ENCODE peak calls at places on chromosomes 4 and X, in seven cellular contexts. One of them, this sample, is unnamed. For H3K27me3, the result is how much of the 10 kb centered on the place peaks cover.

GRCh38 chr4:152534541-152535231 is 1.2 kb downstream of the FBXW7 start:
- DNase-seq in lower lobe of right lung: peak
- DNase-seq in uterus: no peak
- DNase-seq in SJCRH30: peak
- DNase-seq in CD4-positive, alpha-beta T cell: peak
- DNase-seq in effector memory CD4-positive, alpha-beta T cell: peak
- DNase-seq in astrocyte: peak
- DNase-seq in this sample: peak

GRCh38 chr4:74428278-74428677 is 16.7 kb upstream of the AREG start:
- DNase-seq in lower lobe of right lung: no peak
- DNase-seq in uterus: no peak
- DNase-seq in SJCRH30: no peak
- DNase-seq in CD4-positive, alpha-beta T cell: no peak
- DNase-seq in effector memory CD4-positive, alpha-beta T cell: no peak
- DNase-seq in astrocyte: no peak
- DNase-seq in this sample: no peak

GRCh38 chr4:179307297-179308136 is 1865.3 kb upstream of the AGA start:
- DNase-seq in lower lobe of right lung: no peak
- DNase-seq in uterus: no peak
- DNase-seq in SJCRH30: peak
- DNase-seq in CD4-positive, alpha-beta T cell: no peak
- DNase-seq in effector memory CD4-positive, alpha-beta T cell: no peak
- DNase-seq in astrocyte: peak
- DNase-seq in this sample: peak

GRCh38 chrX:108163333-108164082 is 71.9 kb downstream of the ATG4A start:
- DNase-seq in lower lobe of right lung: no peak
- DNase-seq in uterus: no peak
- DNase-seq in SJCRH30: no peak
- DNase-seq in CD4-positive, alpha-beta T cell: no peak
- DNase-seq in effector memory CD4-positive, alpha-beta T cell: no peak
- DNase-seq in astrocyte: no peak
- DNase-seq in this sample: no peak

GRCh38 chrX:110228453-110228852 is 89.4 kb downstream of the AMMECR1 start:
- DNase-seq in lower lobe of right lung: no peak
- DNase-seq in uterus: peak
- DNase-seq in SJCRH30: no peak
- DNase-seq in CD4-positive, alpha-beta T cell: no peak
- DNase-seq in effector memory CD4-positive, alpha-beta T cell: no peak
- DNase-seq in astrocyte: no peak
- DNase-seq in this sample: no peak

GRCh38 chr4:142579483-142579882 is 266.6 kb downstream of the INPP4B start:
- DNase-seq in lower lobe of right lung: no peak
- DNase-seq in uterus: no peak
- DNase-seq in SJCRH30: no peak
- DNase-seq in CD4-positive, alpha-beta T cell: no peak
- DNase-seq in effector memory CD4-positive, alpha-beta T cell: no peak
- DNase-seq in astrocyte: no peak
- DNase-seq in this sample: no peak

GRCh38 chrX:134580947-134581346 is 77.3 kb downstream of the PLAC1 start:
- DNase-seq in lower lobe of right lung: no peak
- DNase-seq in uterus: no peak
- DNase-seq in SJCRH30: no peak
- DNase-seq in CD4-positive, alpha-beta T cell: no peak
- DNase-seq in effector memory CD4-positive, alpha-beta T cell: no peak
- DNase-seq in astrocyte: no peak
- DNase-seq in this sample: no peak

GRCh38 chr4:112916868-112917267 is 132.6 kb upstream of the ANK2 start:
- DNase-seq in lower lobe of right lung: no peak
- DNase-seq in uterus: no peak
- DNase-seq in SJCRH30: peak
- DNase-seq in CD4-positive, alpha-beta T cell: no peak
- DNase-seq in effector memory CD4-positive, alpha-beta T cell: no peak
- DNase-seq in astrocyte: peak
- DNase-seq in this sample: no peak

GRCh38 chr4:74997942-74998341 is 65.0 kb downstream of the PARM1 start:
- DNase-seq in lower lobe of right lung: no peak
- DNase-seq in uterus: no peak
- DNase-seq in SJCRH30: no peak
- DNase-seq in CD4-positive, alpha-beta T cell: no peak
- DNase-seq in effector memory CD4-positive, alpha-beta T cell: no peak
- DNase-seq in astrocyte: no peak
- DNase-seq in this sample: no peak

GRCh38 chr4:148780426-148781005 is 338.3 kb upstream of the NR3C2 start:
- DNase-seq in lower lobe of right lung: no peak
- DNase-seq in uterus: no peak
- DNase-seq in SJCRH30: no peak
- DNase-seq in CD4-positive, alpha-beta T cell: no peak
- DNase-seq in effector memory CD4-positive, alpha-beta T cell: no peak
- DNase-seq in astrocyte: no peak
- DNase-seq in this sample: no peak

GRCh38 chr4:121256346-121256745 is 92.2 kb upstream of the TNIP3 start:
- DNase-seq in lower lobe of right lung: no peak
- DNase-seq in uterus: no peak
- DNase-seq in SJCRH30: no peak
- DNase-seq in CD4-positive, alpha-beta T cell: peak
- DNase-seq in effector memory CD4-positive, alpha-beta T cell: no peak
- DNase-seq in astrocyte: peak
- DNase-seq in this sample: peak

GRCh38 chrX:106499473-106499872 is 112.3 kb upstream of the RADX start:
- DNase-seq in lower lobe of right lung: no peak
- DNase-seq in uterus: no peak
- DNase-seq in SJCRH30: no peak
- DNase-seq in CD4-positive, alpha-beta T cell: no peak
- DNase-seq in effector memory CD4-positive, alpha-beta T cell: no peak
- DNase-seq in astrocyte: no peak
- DNase-seq in this sample: no peak

GRCh38 chrX:134431894-134432293 is 28.1 kb upstream of the HPRT1 start:
- DNase-seq in lower lobe of right lung: no peak
- DNase-seq in uterus: no peak
- DNase-seq in SJCRH30: no peak
- DNase-seq in CD4-positive, alpha-beta T cell: no peak
- DNase-seq in effector memory CD4-positive, alpha-beta T cell: no peak
- DNase-seq in astrocyte: peak
- DNase-seq in this sample: no peak

GRCh38 chr4:79987401-79987800 is 85.6 kb downstream of the ANTXR2 start:
- DNase-seq in lower lobe of right lung: no peak
- DNase-seq in uterus: no peak
- DNase-seq in SJCRH30: no peak
- DNase-seq in CD4-positive, alpha-beta T cell: no peak
- DNase-seq in effector memory CD4-positive, alpha-beta T cell: no peak
- DNase-seq in astrocyte: no peak
- DNase-seq in this sample: no peak

GRCh38 chr4:182338731-182339130 is 95.5 kb downstream of the TENM3 start:
- DNase-seq in lower lobe of right lung: no peak
- DNase-seq in uterus: no peak
- DNase-seq in SJCRH30: no peak
- DNase-seq in CD4-positive, alpha-beta T cell: no peak
- DNase-seq in effector memory CD4-positive, alpha-beta T cell: no peak
- DNase-seq in astrocyte: peak
- DNase-seq in this sample: no peak

GRCh38 chr4:92198711-92199110 is 105.1 kb upstream of the GRID2 start:
- DNase-seq in lower lobe of right lung: no peak
- DNase-seq in uterus: no peak
- DNase-seq in SJCRH30: no peak
- DNase-seq in CD4-positive, alpha-beta T cell: no peak
- DNase-seq in effector memory CD4-positive, alpha-beta T cell: no peak
- DNase-seq in astrocyte: peak
- DNase-seq in this sample: no peak

GRCh38 chrX:39948564-39948963 is 149.2 kb downstream of the BCOR start:
- DNase-seq in lower lobe of right lung: no peak
- DNase-seq in uterus: no peak
- DNase-seq in SJCRH30: no peak
- DNase-seq in CD4-positive, alpha-beta T cell: no peak
- DNase-seq in effector memory CD4-positive, alpha-beta T cell: no peak
- DNase-seq in astrocyte: no peak
- DNase-seq in this sample: peak

GRCh38 chr4:20589436-20589835 is 110.8 kb upstream of the PACRGL start:
- DNase-seq in lower lobe of right lung: no peak
- DNase-seq in uterus: no peak
- DNase-seq in SJCRH30: no peak
- DNase-seq in CD4-positive, alpha-beta T cell: no peak
- DNase-seq in effector memory CD4-positive, alpha-beta T cell: no peak
- DNase-seq in astrocyte: no peak
- DNase-seq in this sample: no peak

GRCh38 chrX:40173662-40174593 is 76.2 kb upstream of the BCOR start:
- DNase-seq in lower lobe of right lung: peak
- DNase-seq in uterus: peak
- DNase-seq in SJCRH30: peak
- DNase-seq in CD4-positive, alpha-beta T cell: peak
- DNase-seq in effector memory CD4-positive, alpha-beta T cell: peak
- DNase-seq in astrocyte: no peak
- DNase-seq in this sample: peak

DNA sequence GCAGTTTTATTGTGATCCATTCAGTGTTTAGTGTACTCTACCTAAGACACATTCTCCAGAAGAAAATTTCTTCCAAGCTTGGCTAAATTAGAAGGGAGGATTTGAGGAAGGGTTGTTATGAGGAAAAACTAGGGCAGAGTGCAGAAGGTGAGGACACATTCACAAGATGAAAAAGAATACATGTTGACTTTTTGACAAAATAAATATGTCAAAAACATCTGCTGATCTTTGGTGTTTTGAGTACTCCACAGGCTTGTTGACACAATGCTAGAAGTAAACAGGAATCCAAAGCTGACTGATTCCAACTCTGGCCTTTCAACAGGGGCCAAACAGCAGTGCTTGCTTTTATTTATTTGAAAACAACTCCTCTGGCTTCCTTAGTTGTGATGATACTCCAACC is 125.8 kb upstream of the SLC7A11 start:
- DNase-seq in lower lobe of right lung: no peak
- DNase-seq in uterus: no peak
- DNase-seq in SJCRH30: no peak
- DNase-seq in CD4-positive, alpha-beta T cell: no peak
- DNase-seq in effector memory CD4-positive, alpha-beta T cell: no peak
- DNase-seq in astrocyte: no peak
- DNase-seq in this sample: no peak
- H3K27ac ChIP-seq in lower lobe of right lung: no peak
- H3K27ac ChIP-seq in uterus: no peak
- H3K27ac ChIP-seq in SJCRH30: no peak
- H3K27ac ChIP-seq in CD4-positive, alpha-beta T cell: no peak
- H3K27ac ChIP-seq in effector memory CD4-positive, alpha-beta T cell: no peak
- H3K27ac ChIP-seq in astrocyte: no peak
- H3K27ac ChIP-seq in this sample: no peak

GRCh38 chr4:3741217-3742011 is 24.8 kb upstream of the ADRA2C start:
- DNase-seq in lower lobe of right lung: no peak
- DNase-seq in uterus: no peak
- DNase-seq in SJCRH30: no peak
- DNase-seq in CD4-positive, alpha-beta T cell: no peak
- DNase-seq in effector memory CD4-positive, alpha-beta T cell: no peak
- DNase-seq in astrocyte: no peak
- DNase-seq in this sample: no peak
- H3K27me3 ChIP-seq in lower lobe of right lung: half or more
- H3K27me3 ChIP-seq in uterus: under half
- H3K27me3 ChIP-seq in SJCRH30: under half
- H3K27me3 ChIP-seq in CD4-positive, alpha-beta T cell: under half
- H3K27me3 ChIP-seq in effector memory CD4-positive, alpha-beta T cell: under half
- H3K27me3 ChIP-seq in astrocyte: under half
- H3K27me3 ChIP-seq in this sample: under half

GRCh38 chr4:26369132-26370036 is 48.6 kb downstream of the RBPJ start:
- DNase-seq in lower lobe of right lung: no peak
- DNase-seq in uterus: no peak
- DNase-seq in SJCRH30: no peak
- DNase-seq in CD4-positive, alpha-beta T cell: no peak
- DNase-seq in effector memory CD4-positive, alpha-beta T cell: no peak
- DNase-seq in astrocyte: peak
- DNase-seq in this sample: no peak

GRCh38 chr4:26372076-26372475 is 51.3 kb downstream of the RBPJ start:
- DNase-seq in lower lobe of right lung: no peak
- DNase-seq in uterus: no peak
- DNase-seq in SJCRH30: no peak
- DNase-seq in CD4-positive, alpha-beta T cell: no peak
- DNase-seq in effector memory CD4-positive, alpha-beta T cell: no peak
- DNase-seq in astrocyte: no peak
- DNase-seq in this sample: no peak

GRCh38 chr4:26375589-26375988 is 54.8 kb downstream of the RBPJ start:
- DNase-seq in lower lobe of right lung: no peak
- DNase-seq in uterus: no peak
- DNase-seq in SJCRH30: no peak
- DNase-seq in CD4-positive, alpha-beta T cell: no peak
- DNase-seq in effector memory CD4-positive, alpha-beta T cell: no peak
- DNase-seq in astrocyte: no peak
- DNase-seq in this sample: no peak

GRCh38 chr4:26368685-26369084 is 47.9 kb downstream of the RBPJ start:
- DNase-seq in lower lobe of right lung: no peak
- DNase-seq in uterus: no peak
- DNase-seq in SJCRH30: no peak
- DNase-seq in CD4-positive, alpha-beta T cell: no peak
- DNase-seq in effector memory CD4-positive, alpha-beta T cell: no peak
- DNase-seq in astrocyte: no peak
- DNase-seq in this sample: no peak

DNA sequence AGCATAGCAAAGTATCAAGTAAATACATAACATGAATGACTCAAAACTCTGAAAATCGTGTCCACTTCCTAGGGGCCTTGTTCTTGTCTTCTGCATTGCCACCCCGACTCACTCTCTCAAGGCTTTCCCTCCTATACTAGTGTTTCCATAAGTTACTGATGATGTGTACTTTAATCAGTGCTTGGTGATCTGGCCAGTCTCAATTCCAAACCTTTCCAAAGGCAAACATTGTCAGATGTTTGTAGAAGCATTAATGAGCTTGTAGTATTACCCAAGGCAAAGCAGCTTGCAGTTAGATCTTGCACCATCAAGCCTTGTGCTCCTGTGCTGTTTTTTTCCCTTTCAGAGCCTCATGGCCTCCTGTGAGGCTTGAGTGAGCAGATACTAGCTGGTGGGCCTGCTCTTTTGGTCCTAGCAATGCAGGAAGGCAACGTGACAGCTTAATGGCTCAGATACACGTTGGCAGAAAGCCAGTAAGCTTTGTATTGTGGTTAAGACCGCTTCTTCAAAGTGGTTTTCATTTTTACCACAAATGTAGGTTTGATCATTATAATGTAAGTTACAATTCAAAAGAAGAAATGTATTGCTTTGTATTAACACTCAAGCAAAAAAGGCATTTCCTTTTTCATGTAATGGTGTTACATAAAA is 51.8 kb downstream of the RBPJ start:
- DNase-seq in lower lobe of right lung: no peak
- DNase-seq in uterus: no peak
- DNase-seq in SJCRH30: peak
- DNase-seq in CD4-positive, alpha-beta T cell: peak
- DNase-seq in effector memory CD4-positive, alpha-beta T cell: peak
- DNase-seq in astrocyte: peak
- DNase-seq in this sample: peak
- H3K27ac ChIP-seq in lower lobe of right lung: no peak
- H3K27ac ChIP-seq in uterus: no peak
- H3K27ac ChIP-seq in SJCRH30: no peak
- H3K27ac ChIP-seq in CD4-positive, alpha-beta T cell: no peak
- H3K27ac ChIP-seq in effector memory CD4-positive, alpha-beta T cell: no peak
- H3K27ac ChIP-seq in astrocyte: no peak
- H3K27ac ChIP-seq in this sample: peak

DNA sequence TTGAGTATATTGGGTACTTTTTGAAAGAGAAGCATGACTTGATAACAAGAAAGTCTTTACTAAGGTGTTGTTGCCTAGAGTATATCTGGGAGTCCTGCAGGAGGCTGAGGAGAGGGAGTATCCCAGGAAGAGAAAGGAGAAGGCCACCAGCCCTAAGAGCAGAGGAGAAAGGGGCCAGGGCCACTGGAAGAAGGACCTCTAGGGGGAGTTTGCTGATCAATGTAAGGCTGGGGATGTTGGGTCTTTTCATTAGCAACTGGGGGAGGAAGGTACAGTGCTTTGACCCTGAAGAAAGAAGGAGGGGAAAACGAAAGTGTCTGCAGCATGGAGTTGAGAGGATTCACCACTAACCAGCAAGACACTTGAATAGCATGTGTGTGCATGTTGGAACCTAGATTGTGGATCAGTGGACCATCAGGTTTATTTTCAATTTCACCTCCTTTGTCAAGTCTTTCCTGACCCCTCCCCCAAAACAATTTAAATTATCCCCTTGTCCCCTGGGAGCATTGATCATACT is 4.5 kb downstream of the SMIM9 start:
- DNase-seq in lower lobe of right lung: no peak
- DNase-seq in uterus: no peak
- DNase-seq in SJCRH30: no peak
- DNase-seq in CD4-positive, alpha-beta T cell: no peak
- DNase-seq in effector memory CD4-positive, alpha-beta T cell: no peak
- DNase-seq in astrocyte: no peak
- DNase-seq in this sample: no peak
- H3K27me3 ChIP-seq in lower lobe of right lung: under half
- H3K27me3 ChIP-seq in uterus: under half
- H3K27me3 ChIP-seq in SJCRH30: under half
- H3K27me3 ChIP-seq in CD4-positive, alpha-beta T cell: under half
- H3K27me3 ChIP-seq in effector memory CD4-positive, alpha-beta T cell: under half
- H3K27me3 ChIP-seq in astrocyte: under half
- H3K27me3 ChIP-seq in this sample: under half